ENCODE peak calls at places on chromosomes 3 and 15, in five cellular contexts. E is GM12878, P is NT2/D1, X is HepG2, Z is H1. M is an unnamed sample.

GRCh38 chr3:25454411-25454927 is 26.4 kb downstream of the RARB start:
- DNase-seq in E (no peak), P (no peak), X (no peak), Z (no peak), M (no peak)

GRCh38 chr15:74674161-74674560 is 21.7 kb downstream of the EDC3 start:
- DNase-seq in E (no peak), P (no peak), X (no peak), Z (no peak), M (no peak)

GRCh38 chr3:121836069-121836468 is 1.1 kb downstream of the EAF2 start:
- DNase-seq in E (no peak), P (no peak), X (no peak), Z (no peak), M (no peak)

GRCh38 chr3:37955918-37956317 is 34.7 kb upstream of the VILL start:
- DNase-seq in E (no peak), P (no peak), X (no peak), Z (no peak), M (no peak)

GRCh38 chr3:29335438-29335837 is 54.6 kb downstream of the RBMS3 start:
- DNase-seq in E (no peak), P (no peak), X (no peak), Z (no peak), M (peak; percentile 40)

GRCh38 chr3:134373942-134374790 is at the start of gene AMOTL2:
- DNase-seq in E (no peak), P (peak; percentile 96), X (peak; percentile 89), Z (peak; percentile 92), M (peak; percentile 91)

GRCh38 chr15:82303956-82304640 is 41.5 kb downstream of the SAXO2 start:
- DNase-seq in E (no peak), P (no peak), X (no peak), Z (peak; percentile 29), M (no peak)

GRCh38 chr3:61997112-61997511 is 376.2 kb downstream of the FEZF2 start:
- DNase-seq in E (no peak), P (no peak), X (no peak), Z (no peak), M (no peak)

GRCh38 chr3:8343058-8343457 is 158.6 kb upstream of the LMCD1 start:
- DNase-seq in E (no peak), P (no peak), X (no peak), Z (no peak), M (no peak)

GRCh38 chr3:13063225-13063624 is 10.0 kb downstream of the IQSEC1 start:
- DNase-seq in E (no peak), P (no peak), X (no peak), Z (no peak), M (no peak)

GRCh38 chr3:171416061-171416460 is 44.1 kb downstream of the TNIK start:
- DNase-seq in E (no peak), P (no peak), X (no peak), Z (no peak), M (no peak)

GRCh38 chr3:133979553-133979952 is 50.2 kb downstream of the SLCO2A1 start:
- DNase-seq in E (no peak), P (no peak), X (no peak), Z (no peak), M (no peak)

GRCh38 chr15:69415381-69415780 is 1.2 kb downstream of the KIF23 start:
- DNase-seq in E (no peak), P (no peak), X (no peak), Z (no peak), M (no peak)

GRCh38 chr3:151218136-151218535 is 15.1 kb upstream of the GPR171 start:
- DNase-seq in E (no peak), P (no peak), X (no peak), Z (no peak), M (no peak)

GRCh38 chr3:128383316-128384235 is 83.1 kb downstream of the DNAJB8 start:
- DNase-seq in E (no peak), P (no peak), X (peak; percentile 37), Z (no peak), M (peak; percentile 64)

GRCh38 chr3:174162550-174162949 is 696.6 kb upstream of the NAALADL2 start:
- DNase-seq in E (no peak), P (no peak), X (no peak), Z (no peak), M (no peak)

GRCh38 chr15:33846151-33846550 is 122.1 kb upstream of the CHRM5 start:
- DNase-seq in E (no peak), P (no peak), X (no peak), Z (no peak), M (no peak)

GRCh38 chr3:149174901-149175300 is 45.5 kb downstream of the HPS3 start:
- DNase-seq in E (peak; percentile 44), P (no peak), X (no peak), Z (no peak), M (no peak)

GRCh38 chr3:100954990-100955389 is 38.2 kb downstream of the ABI3BP start:
- DNase-seq in E (no peak), P (no peak), X (no peak), Z (no peak), M (no peak)

GRCh38 chr3:27889745-27890144 is 167.6 kb upstream of the EOMES start:
- DNase-seq in E (no peak), P (no peak), X (no peak), Z (no peak), M (no peak)

GRCh38 chr3:25069970-25070369 is 358.1 kb upstream of the RARB start:
- DNase-seq in E (no peak), P (no peak), X (no peak), Z (no peak), M (no peak)

GRCh38 chr3:157572559-157573270 is 69.5 kb upstream of the VEPH1 start:
- DNase-seq in E (no peak), P (peak; percentile 47), X (peak; percentile 34), Z (no peak), M (peak; percentile 54)

GRCh38 chr3:128227507-128227906 is 74.2 kb downstream of the EEFSEC start:
- DNase-seq in E (no peak), P (no peak), X (no peak), Z (peak; percentile 43), M (no peak)

GRCh38 chr3:157077565-157077991 is 82.4 kb downstream of the CCNL1 start:
- DNase-seq in E (no peak), P (no peak), X (peak; percentile 23), Z (no peak), M (no peak)

GRCh38 chr3:105822171-105823123 is 46.4 kb downstream of the CBLB start:
- DNase-seq in E (no peak), P (no peak), X (no peak), Z (no peak), M (no peak)

GRCh38 chr3:196499061-196499460 is 4.5 kb downstream of the RNF168 start:
- DNase-seq in E (no peak), P (no peak), X (no peak), Z (no peak), M (no peak)

GRCh38 chr3:174862666-174863065 is 3.5 kb downstream of the NAALADL2 start:
- DNase-seq in E (no peak), P (no peak), X (no peak), Z (no peak), M (no peak)

GRCh38 chr3:152556731-152557254 is 278.1 kb upstream of the P2RY1 start:
- DNase-seq in E (no peak), P (no peak), X (peak; percentile 39), Z (no peak), M (no peak)

GRCh38 chr15:52680041-52680391 is 828 bp upstream of the ATOSA start:
- DNase-seq in E (no peak), P (no peak), X (no peak), Z (no peak), M (no peak)

GRCh38 chr15:89143503-89144162 is 55.4 kb downstream of the ABHD2 start:
- DNase-seq in E (peak; percentile 21), P (no peak), X (no peak), Z (no peak), M (no peak)

GRCh38 chr15:75460646-75461045 is 9.2 kb upstream of the SIN3A start:
- DNase-seq in E (no peak), P (no peak), X (peak; percentile 71), Z (no peak), M (no peak)

GRCh38 chr15:76533995-76534394 is 197.4 kb downstream of the ISL2 start:
- DNase-seq in E (no peak), P (no peak), X (peak; percentile 32), Z (no peak), M (no peak)

DNA sequence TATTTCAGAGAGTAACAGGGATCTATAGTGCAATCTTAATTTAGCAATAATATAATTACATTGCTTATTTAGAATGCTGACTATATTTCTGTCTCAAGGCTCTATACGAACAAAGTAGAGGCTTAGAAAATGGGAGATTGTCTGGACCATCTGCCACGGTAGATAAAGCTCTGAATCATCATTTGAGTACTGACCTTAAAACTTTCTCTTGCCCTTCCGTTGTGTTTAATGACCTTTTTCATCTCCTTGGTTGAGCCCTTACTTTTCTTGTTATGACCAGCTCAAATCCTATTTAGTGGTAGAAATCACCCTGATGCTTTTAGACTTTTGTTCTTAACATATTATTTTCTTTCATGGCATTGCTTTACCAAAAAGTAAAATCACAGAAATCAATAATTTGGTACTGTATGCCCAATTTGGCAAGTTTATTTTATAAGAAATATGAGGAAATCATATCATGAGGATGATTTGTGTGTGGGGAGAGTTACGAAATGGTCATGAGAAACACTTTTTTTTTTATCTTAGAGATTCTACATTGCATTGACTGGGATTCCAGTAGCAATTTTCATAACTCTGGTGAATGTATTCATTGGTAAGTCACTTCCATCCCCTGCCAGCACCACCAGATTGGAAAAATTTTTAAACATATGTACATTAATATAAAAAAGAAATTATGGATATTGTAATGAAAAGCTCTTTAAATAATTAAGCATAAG is 11.0 kb downstream of the NDUFB5 start:
- DNase-seq in E (no peak), P (no peak), X (no peak), Z (no peak), M (no peak)
- TF ChIP-seq SUZ12 in E (no peak), P (no peak), X (no peak), Z (no peak), M (no peak)

DNA sequence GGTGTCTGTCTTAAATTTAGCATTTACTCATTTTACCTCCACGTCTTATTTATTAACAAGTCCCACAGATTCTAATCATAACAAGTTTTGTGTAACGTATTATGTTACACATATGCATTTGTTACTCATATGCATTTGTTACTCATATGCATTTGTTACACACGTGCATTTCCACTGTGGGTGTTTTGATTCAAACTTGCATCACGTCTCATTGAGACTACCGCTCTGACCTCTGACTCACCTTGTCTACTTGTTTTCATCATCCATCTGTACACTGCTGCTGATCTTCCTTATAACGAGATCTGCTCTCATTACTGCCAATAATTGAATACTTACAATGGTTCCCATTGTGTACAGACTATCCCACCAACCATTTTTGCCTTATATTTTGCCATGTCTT is 1141.4 kb downstream of the TBL1XR1 start:
- DNase-seq in E (no peak), P (no peak), X (no peak), Z (no peak), M (no peak)
- TF ChIP-seq SUZ12 in E (no peak), P (no peak), X (no peak), Z (no peak), M (no peak)

GRCh38 chr3:178041931-178042330 is 494.3 kb upstream of the KCNMB2 start:
- DNase-seq in E (no peak), P (no peak), X (no peak), Z (no peak), M (no peak)

GRCh38 chr3:178036745-178037144 is 499.5 kb upstream of the KCNMB2 start:
- DNase-seq in E (no peak), P (no peak), X (no peak), Z (no peak), M (no peak)
- TF ChIP-seq SUZ12 in E (no peak), P (no peak), X (no peak), Z (no peak), M (no peak)

GRCh38 chr3:190911382-190911781 is 48.9 kb upstream of the GMNC start:
- DNase-seq in E (no peak), P (peak; percentile 22), X (no peak), Z (no peak), M (peak; percentile 10)
- TF ChIP-seq SUZ12 in E (no peak), P (no peak), X (no peak), Z (no peak), M (no peak)